ENCODE peak calls at places on chromosomes 16 and 17, in nine cellular contexts. X, Z, H, Q, W, G, T, J and E are unnamed samples.

GRCh38 chr16:28589069-28589468 is 7.8 kb downstream of the SULT1A2 start:
- DNase-seq in X (no peak), Z (no peak), H (no peak), Q (no peak), W (no peak), G (no peak), T (no peak), J (no peak), E (no peak)

GRCh38 chr16:69567031-69567680 is 1.4 kb downstream of the NFAT5 start:
- DNase-seq in X (no peak), Z (no peak), H (no peak), Q (no peak), W (no peak), G (peak), T (peak), J (no peak), E (peak)

GRCh38 chr17:32103476-32104113 is 38.7 kb upstream of the RHOT1 start:
- DNase-seq in X (no peak), Z (no peak), H (no peak), Q (peak), W (no peak), G (no peak), T (peak), J (no peak), E (no peak)

GRCh38 chr17:82900741-82901140 is 60.9 kb upstream of the ZNF750 start:
- DNase-seq in X (no peak), Z (no peak), H (no peak), Q (peak), W (no peak), G (no peak), T (no peak), J (no peak), E (no peak)

GRCh38 chr17:231966-232807 is 50.7 kb upstream of the DOC2B start:
- DNase-seq in X (peak), Z (no peak), H (no peak), Q (no peak), W (peak), G (no peak), T (no peak), J (no peak), E (no peak)

GRCh38 chr17:82653651-82654528 is 5.6 kb upstream of the WDR45B start:
- DNase-seq in X (no peak), Z (no peak), H (no peak), Q (no peak), W (no peak), G (no peak), T (no peak), J (no peak), E (no peak)

GRCh38 chr16:65745-66144 is 6.7 kb downstream of the RHBDF1 start:
- DNase-seq in X (peak), Z (peak), H (peak), Q (peak), W (peak), G (peak), T (peak), J (peak), E (peak)

GRCh38 chr17:7853693-7854043 is 1.2 kb upstream of the TMEM88 start:
- DNase-seq in X (peak), Z (no peak), H (no peak), Q (no peak), W (peak), G (no peak), T (no peak), J (no peak), E (no peak)

GRCh38 chr17:39754958-39755549 is 17.3 kb downstream of the GRB7 start:
- DNase-seq in X (peak), Z (no peak), H (no peak), Q (no peak), W (peak), G (no peak), T (no peak), J (no peak), E (no peak)

GRCh38 chr17:82269882-82270500 is 3.5 kb downstream of the CSNK1D start:
- DNase-seq in X (peak), Z (no peak), H (no peak), Q (no peak), W (no peak), G (no peak), T (no peak), J (no peak), E (no peak)

GRCh38 chr17:34626141-34626681 is 46.8 kb downstream of the TMEM132E start:
- DNase-seq in X (no peak), Z (no peak), H (no peak), Q (no peak), W (no peak), G (no peak), T (no peak), J (no peak), E (no peak)

GRCh38 chr16:56985962-56986360 is 3.4 kb upstream of the NLRC5 start:
- DNase-seq in X (peak), Z (no peak), H (no peak), Q (no peak), W (no peak), G (no peak), T (no peak), J (no peak), E (no peak)

GRCh38 chr16:50295541-50296132 is 29.3 kb downstream of the ADCY7 start:
- DNase-seq in X (peak), Z (no peak), H (no peak), Q (no peak), W (no peak), G (no peak), T (no peak), J (no peak), E (no peak)

GRCh38 chr17:77611791-77612466 is 346.6 kb upstream of the TNRC6C start:
- DNase-seq in X (peak), Z (no peak), H (no peak), Q (no peak), W (peak), G (no peak), T (no peak), J (no peak), E (no peak)

GRCh38 chr16:57187508-57187854 is 1.4 kb downstream of the RSPRY1 start:
- DNase-seq in X (no peak), Z (no peak), H (no peak), Q (no peak), W (no peak), G (peak), T (peak), J (no peak), E (no peak)

GRCh38 chr16:528111-529011 is 849 bp downstream of the CAPN15 start:
- DNase-seq in X (peak), Z (no peak), H (no peak), Q (peak), W (no peak), G (peak), T (peak), J (no peak), E (peak)

GRCh38 chr17:65081439-65081838 is 24.9 kb upstream of the GNA13 start:
- DNase-seq in X (no peak), Z (no peak), H (no peak), Q (no peak), W (no peak), G (no peak), T (no peak), J (no peak), E (no peak)

GRCh38 chr17:54694287-54694887 is 206.3 kb upstream of the TOM1L1 start:
- DNase-seq in X (no peak), Z (no peak), H (no peak), Q (no peak), W (no peak), G (no peak), T (no peak), J (no peak), E (no peak)

GRCh38 chr17:412211-413015 is 59.8 kb upstream of the RPH3AL start:
- DNase-seq in X (no peak), Z (no peak), H (peak), Q (peak), W (no peak), G (no peak), T (peak), J (peak), E (peak)

GRCh38 chr16:68732741-68733399 is 4.2 kb upstream of the CDH1 start:
- DNase-seq in X (no peak), Z (no peak), H (no peak), Q (no peak), W (no peak), G (no peak), T (no peak), J (no peak), E (no peak)

GRCh38 chr16:88636488-88637265 is 1.7 kb upstream of the IL17C start:
- DNase-seq in X (peak), Z (no peak), H (no peak), Q (no peak), W (no peak), G (no peak), T (no peak), J (no peak), E (no peak)

GRCh38 chr17:66214893-66215528 is 14.2 kb downstream of the APOH start:
- DNase-seq in X (no peak), Z (no peak), H (peak), Q (no peak), W (no peak), G (no peak), T (no peak), J (no peak), E (no peak)

GRCh38 chr16:58187092-58187491 is 10.8 kb downstream of the CSNK2A2 start:
- DNase-seq in X (no peak), Z (no peak), H (no peak), Q (no peak), W (no peak), G (no peak), T (peak), J (no peak), E (no peak)

GRCh38 chr17:17712268-17712924 is 31.1 kb downstream of the RAI1 start:
- DNase-seq in X (no peak), Z (no peak), H (no peak), Q (peak), W (no peak), G (peak), T (peak), J (peak), E (no peak)

GRCh38 chr16:81514041-81514559 is 69.5 kb downstream of the CMIP start:
- DNase-seq in X (peak), Z (no peak), H (no peak), Q (no peak), W (no peak), G (peak), T (no peak), J (no peak), E (no peak)

GRCh38 chr17:55144518-55144917 is 120.2 kb upstream of the HLF start:
- DNase-seq in X (no peak), Z (no peak), H (peak), Q (no peak), W (no peak), G (no peak), T (no peak), J (no peak), E (no peak)

GRCh38 chr16:58843675-58844074 is 109.6 kb upstream of the GOT2 start:
- DNase-seq in X (no peak), Z (no peak), H (no peak), Q (peak), W (no peak), G (no peak), T (peak), J (peak), E (no peak)

GRCh38 chr17:29443041-29443440 is 52.9 kb downstream of the TAOK1 start:
- DNase-seq in X (no peak), Z (no peak), H (no peak), Q (no peak), W (no peak), G (no peak), T (no peak), J (no peak), E (no peak)

GRCh38 chr16:24685539-24686432 is 43.7 kb upstream of the TNRC6A start:
- DNase-seq in X (no peak), Z (no peak), H (peak), Q (peak), W (peak), G (no peak), T (peak), J (peak), E (no peak)

GRCh38 chr17:1643293-1643998 is 2.1 kb downstream of the SCARF1 start:
- DNase-seq in X (peak), Z (no peak), H (peak), Q (peak), W (no peak), G (peak), T (no peak), J (no peak), E (peak)

GRCh38 chr17:19321481-19322128 is 40.9 kb downstream of the B9D1 start:
- DNase-seq in X (peak), Z (no peak), H (no peak), Q (no peak), W (peak), G (no peak), T (no peak), J (no peak), E (no peak)

GRCh38 chr17:6555331-6556120 is 829 bp downstream of the PITPNM3 start:
- DNase-seq in X (no peak), Z (no peak), H (no peak), Q (peak), W (no peak), G (no peak), T (peak), J (no peak), E (peak)

GRCh38 chr17:5419356-5419958 is at the start of gene NUP88:
- DNase-seq in X (peak), Z (peak), H (peak), Q (peak), W (peak), G (peak), T (peak), J (peak), E (peak)

GRCh38 chr16:58020628-58021521 is 4.7 kb upstream of the MMP15 start:
- DNase-seq in X (peak), Z (peak), H (no peak), Q (peak), W (no peak), G (no peak), T (peak), J (no peak), E (peak)

GRCh38 chr16:81996664-81997529 is 14.4 kb downstream of the SDR42E1 start:
- DNase-seq in X (no peak), Z (no peak), H (no peak), Q (peak), W (no peak), G (no peak), T (peak), J (peak), E (peak)

GRCh38 chr16:71526111-71526998 is at the start of gene CHST4:
- DNase-seq in X (no peak), Z (no peak), H (no peak), Q (peak), W (no peak), G (no peak), T (peak), J (peak), E (no peak)

GRCh38 chr16:29729116-29729521 is 16.7 kb downstream of the C16orf54 start:
- DNase-seq in X (no peak), Z (no peak), H (peak), Q (peak), W (no peak), G (no peak), T (peak), J (peak), E (peak)

GRCh38 chr16:3431779-3432219 is 11.5 kb downstream of the ZNF597 start:
- DNase-seq in X (peak), Z (peak), H (no peak), Q (no peak), W (peak), G (peak), T (peak), J (no peak), E (no peak)